ENCODE peak calls at places on chromosomes 12 and 14, in seven cellular contexts. One of them, this sample, is unnamed.

GRCh38 chr12:95784286-95784685 is 6.3 kb downstream of the NTN4 start:
- DNase-seq in SK-N-SH: no peak
- DNase-seq in HepG2: no peak
- DNase-seq in HCT116: no peak
- DNase-seq in H1: no peak
- DNase-seq in K562: no peak
- DNase-seq in GM12878: no peak
- DNase-seq in this sample: no peak

GRCh38 chr12:11904124-11904523 is 166.6 kb upstream of the BCL2L14 start:
- DNase-seq in SK-N-SH: no peak
- DNase-seq in HepG2: no peak
- DNase-seq in HCT116: no peak
- DNase-seq in H1: no peak
- DNase-seq in K562: no peak
- DNase-seq in GM12878: no peak
- DNase-seq in this sample: no peak

GRCh38 chr14:64221604-64222003 is 72.6 kb downstream of the ESR2 start:
- DNase-seq in SK-N-SH: no peak
- DNase-seq in HepG2: no peak
- DNase-seq in HCT116: no peak
- DNase-seq in H1: no peak
- DNase-seq in K562: no peak
- DNase-seq in GM12878: no peak
- DNase-seq in this sample: no peak

GRCh38 chr14:105591052-105591451 is 64.7 kb downstream of the TMEM121 start:
- DNase-seq in SK-N-SH: no peak
- DNase-seq in HepG2: no peak
- DNase-seq in HCT116: no peak
- DNase-seq in H1: no peak
- DNase-seq in K562: no peak
- DNase-seq in GM12878: no peak
- DNase-seq in this sample: no peak

GRCh38 chr12:6036509-6036908 is 88.0 kb downstream of the VWF start:
- DNase-seq in SK-N-SH: no peak
- DNase-seq in HepG2: no peak
- DNase-seq in HCT116: no peak
- DNase-seq in H1: no peak
- DNase-seq in K562: no peak
- DNase-seq in GM12878: no peak
- DNase-seq in this sample: no peak

GRCh38 chr14:32379447-32379846 is 50.3 kb downstream of the AKAP6 start:
- DNase-seq in SK-N-SH: no peak
- DNase-seq in HepG2: peak; percentile 49
- DNase-seq in HCT116: no peak
- DNase-seq in H1: no peak
- DNase-seq in K562: no peak
- DNase-seq in GM12878: no peak
- DNase-seq in this sample: no peak

GRCh38 chr12:128783129-128783574 is 40.6 kb downstream of the SLC15A4 start:
- DNase-seq in SK-N-SH: no peak
- DNase-seq in HepG2: no peak
- DNase-seq in HCT116: no peak
- DNase-seq in H1: no peak
- DNase-seq in K562: no peak
- DNase-seq in GM12878: no peak
- DNase-seq in this sample: no peak

GRCh38 chr12:46442723-46443122 is 70.2 kb upstream of the SLC38A2 start:
- DNase-seq in SK-N-SH: no peak
- DNase-seq in HepG2: no peak
- DNase-seq in HCT116: peak; percentile 77
- DNase-seq in H1: no peak
- DNase-seq in K562: no peak
- DNase-seq in GM12878: no peak
- DNase-seq in this sample: no peak

GRCh38 chr14:73472182-73473114 is 14.1 kb upstream of the NUMB start:
- DNase-seq in SK-N-SH: peak; percentile 67
- DNase-seq in HepG2: peak; percentile 64
- DNase-seq in HCT116: peak; percentile 60
- DNase-seq in H1: no peak
- DNase-seq in K562: peak; percentile 45
- DNase-seq in GM12878: peak; percentile 57
- DNase-seq in this sample: no peak

GRCh38 chr14:96135285-96135684 is 69.4 kb upstream of the BDKRB2 start:
- DNase-seq in SK-N-SH: no peak
- DNase-seq in HepG2: no peak
- DNase-seq in HCT116: no peak
- DNase-seq in H1: no peak
- DNase-seq in K562: no peak
- DNase-seq in GM12878: no peak
- DNase-seq in this sample: no peak

GRCh38 chr12:71900091-71900490 is 38.6 kb upstream of the TPH2 start:
- DNase-seq in SK-N-SH: no peak
- DNase-seq in HepG2: peak; percentile 6
- DNase-seq in HCT116: no peak
- DNase-seq in H1: no peak
- DNase-seq in K562: no peak
- DNase-seq in GM12878: no peak
- DNase-seq in this sample: no peak

GRCh38 chr12:1842183-1842904 is 22.0 kb downstream of the LRTM2 start:
- DNase-seq in SK-N-SH: no peak
- DNase-seq in HepG2: no peak
- DNase-seq in HCT116: no peak
- DNase-seq in H1: no peak
- DNase-seq in K562: no peak
- DNase-seq in GM12878: no peak
- DNase-seq in this sample: no peak

GRCh38 chr14:84025258-84026012 is 1504.5 kb upstream of the FLRT2 start:
- DNase-seq in SK-N-SH: no peak
- DNase-seq in HepG2: no peak
- DNase-seq in HCT116: no peak
- DNase-seq in H1: no peak
- DNase-seq in K562: no peak
- DNase-seq in GM12878: no peak
- DNase-seq in this sample: no peak

GRCh38 chr12:97075583-97076268 is 168.7 kb downstream of the NEDD1 start:
- DNase-seq in SK-N-SH: no peak
- DNase-seq in HepG2: no peak
- DNase-seq in HCT116: no peak
- DNase-seq in H1: no peak
- DNase-seq in K562: no peak
- DNase-seq in GM12878: no peak
- DNase-seq in this sample: no peak

GRCh38 chr12:111040690-111041089 is 120.3 kb upstream of the MYL2 start:
- DNase-seq in SK-N-SH: no peak
- DNase-seq in HepG2: no peak
- DNase-seq in HCT116: no peak
- DNase-seq in H1: no peak
- DNase-seq in K562: no peak
- DNase-seq in GM12878: no peak
- DNase-seq in this sample: no peak

GRCh38 chr14:59460378-59460777 is 4.8 kb downstream of the GPR135 start:
- DNase-seq in SK-N-SH: no peak
- DNase-seq in HepG2: no peak
- DNase-seq in HCT116: no peak
- DNase-seq in H1: no peak
- DNase-seq in K562: no peak
- DNase-seq in GM12878: no peak
- DNase-seq in this sample: no peak

GRCh38 chr14:23604675-23605170 is 26.1 kb upstream of the JPH4 start:
- DNase-seq in SK-N-SH: no peak
- DNase-seq in HepG2: no peak
- DNase-seq in HCT116: no peak
- DNase-seq in H1: no peak
- DNase-seq in K562: no peak
- DNase-seq in GM12878: no peak
- DNase-seq in this sample: no peak

GRCh38 chr12:5022030-5022429 is 21.6 kb upstream of the KCNA5 start:
- DNase-seq in SK-N-SH: no peak
- DNase-seq in HepG2: no peak
- DNase-seq in HCT116: no peak
- DNase-seq in H1: no peak
- DNase-seq in K562: no peak
- DNase-seq in GM12878: no peak
- DNase-seq in this sample: no peak

GRCh38 chr12:109115758-109116610 is at the start of gene ACACB:
- DNase-seq in SK-N-SH: peak; percentile 62
- DNase-seq in HepG2: peak; percentile 94
- DNase-seq in HCT116: no peak
- DNase-seq in H1: no peak
- DNase-seq in K562: no peak
- DNase-seq in GM12878: no peak
- DNase-seq in this sample: no peak

GRCh38 chr14:69701857-69702256 is 65.1 kb upstream of the SRSF5 start:
- DNase-seq in SK-N-SH: no peak
- DNase-seq in HepG2: no peak
- DNase-seq in HCT116: no peak
- DNase-seq in H1: no peak
- DNase-seq in K562: no peak
- DNase-seq in GM12878: no peak
- DNase-seq in this sample: no peak

GRCh38 chr14:91017011-91017410 is 43.4 kb downstream of the RPS6KA5 start:
- DNase-seq in SK-N-SH: no peak
- DNase-seq in HepG2: no peak
- DNase-seq in HCT116: no peak
- DNase-seq in H1: no peak
- DNase-seq in K562: no peak
- DNase-seq in GM12878: no peak
- DNase-seq in this sample: no peak

GRCh38 chr14:64218344-64219240 is 75.6 kb downstream of the ESR2 start:
- DNase-seq in SK-N-SH: peak; percentile 29
- DNase-seq in HepG2: no peak
- DNase-seq in HCT116: no peak
- DNase-seq in H1: no peak
- DNase-seq in K562: no peak
- DNase-seq in GM12878: no peak
- DNase-seq in this sample: no peak

GRCh38 chr12:92208613-92209121 is 63.0 kb upstream of the BTG1 start:
- DNase-seq in SK-N-SH: no peak
- DNase-seq in HepG2: no peak
- DNase-seq in HCT116: no peak
- DNase-seq in H1: no peak
- DNase-seq in K562: no peak
- DNase-seq in GM12878: peak; percentile 71
- DNase-seq in this sample: no peak

GRCh38 chr12:52247622-52248540 is 14.8 kb downstream of the KRT7 start:
- DNase-seq in SK-N-SH: no peak
- DNase-seq in HepG2: no peak
- DNase-seq in HCT116: no peak
- DNase-seq in H1: no peak
- DNase-seq in K562: no peak
- DNase-seq in GM12878: no peak
- DNase-seq in this sample: no peak
- H3K4me1 ChIP-seq in SK-N-SH: peaks cover 27% of the 10 kb centered on the region
- H3K4me1 ChIP-seq in HepG2: peaks cover 20% of the 10 kb centered on the region
- H3K4me1 ChIP-seq in HCT116: peaks cover 79% of the 10 kb centered on the region
- H3K4me1 ChIP-seq in H1: no peaks in the 10 kb centered on the region
- H3K4me1 ChIP-seq in K562: no peaks in the 10 kb centered on the region
- H3K4me1 ChIP-seq in GM12878: peaks cover 22% of the 10 kb centered on the region
- H3K4me1 ChIP-seq in this sample: peaks cover 45% of the 10 kb centered on the region

GRCh38 chr14:54440037-54440436 is 1.1 kb downstream of the CNIH1 start:
- DNase-seq in SK-N-SH: no peak
- DNase-seq in HepG2: no peak
- DNase-seq in HCT116: no peak
- DNase-seq in H1: no peak
- DNase-seq in K562: no peak
- DNase-seq in GM12878: no peak
- DNase-seq in this sample: no peak

GRCh38 chr14:54440870-54441868 is at the start of gene CNIH1:
- DNase-seq in SK-N-SH: peak; percentile 99
- DNase-seq in HepG2: peak; percentile 84
- DNase-seq in HCT116: peak; percentile 73
- DNase-seq in H1: peak; percentile 70
- DNase-seq in K562: peak; percentile 92
- DNase-seq in GM12878: peak; percentile 63
- DNase-seq in this sample: peak; percentile 77

GRCh38 chr14:54440454-54440853 is 720 bp downstream of the CNIH1 start:
- DNase-seq in SK-N-SH: no peak
- DNase-seq in HepG2: no peak
- DNase-seq in HCT116: no peak
- DNase-seq in H1: no peak
- DNase-seq in K562: no peak
- DNase-seq in GM12878: no peak
- DNase-seq in this sample: no peak

GRCh38 chr14:54438703-54439102 is 2.5 kb downstream of the CNIH1 start:
- DNase-seq in SK-N-SH: no peak
- DNase-seq in HepG2: no peak
- DNase-seq in HCT116: no peak
- DNase-seq in H1: no peak
- DNase-seq in K562: no peak
- DNase-seq in GM12878: no peak
- DNase-seq in this sample: no peak

GRCh38 chr14:54435500-54435981 is 5.6 kb downstream of the CNIH1 start:
- DNase-seq in SK-N-SH: no peak
- DNase-seq in HepG2: no peak
- DNase-seq in HCT116: no peak
- DNase-seq in H1: no peak
- DNase-seq in K562: peak; percentile 17
- DNase-seq in GM12878: no peak
- DNase-seq in this sample: no peak
- TF ChIP-seq YY1 in SK-N-SH: no peak
- TF ChIP-seq YY1 in HepG2: no peak
- TF ChIP-seq YY1 in HCT116: no peak
- TF ChIP-seq YY1 in H1: no peak
- TF ChIP-seq YY1 in K562: no peak
- TF ChIP-seq YY1 in GM12878: no peak
- TF ChIP-seq YY1 in this sample: no peak

DNA sequence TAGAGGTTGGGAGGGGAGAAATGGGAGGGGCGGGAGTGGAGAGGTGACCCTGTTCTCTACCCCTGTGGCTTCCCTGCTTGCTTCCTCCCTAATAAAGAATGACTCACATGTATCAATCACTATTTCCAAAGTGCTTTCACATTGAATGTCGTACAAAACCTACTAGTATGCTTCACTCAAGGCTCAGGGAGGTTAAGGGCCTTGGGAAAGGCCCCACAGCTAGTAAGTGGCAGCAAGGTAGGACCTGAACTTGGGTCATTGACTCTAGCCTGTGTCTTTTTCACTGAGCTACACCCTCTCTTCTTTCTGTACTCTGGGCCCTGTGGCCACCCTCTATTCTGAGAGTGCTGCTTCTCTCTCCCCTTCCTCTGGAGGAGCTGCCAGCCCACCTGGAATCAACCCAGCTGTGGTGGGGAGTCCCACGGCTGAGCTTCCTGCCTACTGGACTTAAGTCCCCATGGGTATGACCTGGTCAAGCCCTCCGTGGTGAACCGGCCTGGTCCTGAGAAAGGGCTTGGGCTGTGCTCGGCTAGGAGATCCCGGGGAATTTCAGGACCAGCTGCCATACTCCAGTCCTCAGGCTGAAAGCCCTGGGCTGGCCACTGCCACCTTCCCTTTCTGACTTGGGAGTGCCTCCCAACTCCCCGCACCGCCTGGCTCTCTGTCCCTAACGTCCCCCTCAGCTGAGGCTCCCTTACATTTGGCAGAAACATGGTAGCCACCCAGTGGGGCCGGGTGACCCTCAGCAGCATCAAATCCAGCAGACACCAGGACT is 13.0 kb downstream of the SLC48A1 start:
- DNase-seq in SK-N-SH: no peak
- DNase-seq in HepG2: no peak
- DNase-seq in HCT116: no peak
- DNase-seq in H1: no peak
- DNase-seq in K562: no peak
- DNase-seq in GM12878: no peak
- DNase-seq in this sample: no peak
- H3K36me3 ChIP-seq in SK-N-SH: peaks cover 83% of the 10 kb centered on the region
- H3K36me3 ChIP-seq in HepG2: peaks cover 13% of the 10 kb centered on the region
- H3K36me3 ChIP-seq in HCT116: peaks cover 28% of the 10 kb centered on the region
- H3K36me3 ChIP-seq in H1: peaks cover 27% of the 10 kb centered on the region
- H3K36me3 ChIP-seq in K562: peaks cover 100% of the 10 kb centered on the region
- H3K36me3 ChIP-seq in GM12878: no peaks in the 10 kb centered on the region
- H3K36me3 ChIP-seq in this sample: peaks cover 99% of the 10 kb centered on the region

GRCh38 chr14:103549361-103550311 is 12.8 kb downstream of the BAG5 start:
- DNase-seq in SK-N-SH: peak; percentile 38
- DNase-seq in HepG2: peak; percentile 89
- DNase-seq in HCT116: no peak
- DNase-seq in H1: no peak
- DNase-seq in K562: no peak
- DNase-seq in GM12878: no peak
- DNase-seq in this sample: no peak
- H3K4me1 ChIP-seq in SK-N-SH: peaks cover 19% of the 10 kb centered on the region
- H3K4me1 ChIP-seq in HepG2: peaks cover 21% of the 10 kb centered on the region
- H3K4me1 ChIP-seq in HCT116: peaks cover 26% of the 10 kb centered on the region
- H3K4me1 ChIP-seq in H1: no peaks in the 10 kb centered on the region
- H3K4me1 ChIP-seq in K562: no peaks in the 10 kb centered on the region
- H3K4me1 ChIP-seq in GM12878: no peaks in the 10 kb centered on the region
- H3K4me1 ChIP-seq in this sample: peaks cover 19% of the 10 kb centered on the region

This sample was measured in NT2/D1.